ENCODE peak calls at places on chromosomes 1 and 21, in five cellular contexts. L is mammary epithelial cell, Q is H9, R is DND-41, I is fibroblast of lung. V is an unnamed sample.
A peak's percentile ranks its signal among the peaks of the same experiment; 100 is the strongest.

GRCh38 chr1:174005032-174005431 is 17.1 kb downstream of the RC3H1 start:
- DNase-seq in L (peak; percentile 18), Q (no peak), R (no peak), I (peak; percentile 32), V (no peak)

GRCh38 chr1:232853994-232854532 is 48.8 kb downstream of the MAP10 start:
- DNase-seq in L (no peak), Q (no peak), R (no peak), I (peak; percentile 55), V (no peak)

GRCh38 chr1:8169364-8170058 is 143.4 kb upstream of the ERRFI1 start:
- DNase-seq in L (peak; percentile 59), Q (no peak), R (peak; percentile 71), I (peak; percentile 96), V (peak; percentile 79)

GRCh38 chr1:205111354-205111753 is 10.4 kb downstream of the RBBP5 start:
- DNase-seq in L (no peak), Q (no peak), R (no peak), I (no peak), V (no peak)

GRCh38 chr1:200483491-200484143 is 73.8 kb upstream of the ZNF281 start:
- DNase-seq in L (peak; percentile 97), Q (peak; percentile 55), R (no peak), I (peak; percentile 94), V (peak; percentile 94)

GRCh38 chr1:230307213-230307612 is 118.9 kb downstream of the PGBD5 start:
- DNase-seq in L (peak; percentile 19), Q (no peak), R (no peak), I (no peak), V (no peak)

GRCh38 chr1:65691152-65691900 is 101.4 kb upstream of the PDE4B start:
- DNase-seq in L (no peak), Q (no peak), R (no peak), I (no peak), V (no peak)

GRCh38 chr1:22636369-22636768 is at the start of gene C1QA:
- DNase-seq in L (no peak), Q (no peak), R (no peak), I (no peak), V (no peak)

GRCh38 chr1:162732094-162732493 is 58.4 kb upstream of the HSD17B7 start:
- DNase-seq in L (no peak), Q (no peak), R (no peak), I (no peak), V (no peak)

GRCh38 chr21:25735895-25736597 is 1.3 kb downstream of the GABPA start:
- DNase-seq in L (peak; percentile 15), Q (no peak), R (no peak), I (peak; percentile 54), V (peak; percentile 75)

GRCh38 chr1:247373721-247374141 is 42.1 kb upstream of the ZNF496 start:
- DNase-seq in L (peak; percentile 22), Q (peak; percentile 85), R (peak; percentile 58), I (peak; percentile 36), V (peak; percentile 91)

GRCh38 chr1:41048540-41048939 is 27.0 kb upstream of the SLFNL1 start:
- DNase-seq in L (no peak), Q (no peak), R (no peak), I (no peak), V (no peak)

GRCh38 chr1:35574655-35575400 is 1.7 kb downstream of the TFAP2E start:
- DNase-seq in L (no peak), Q (no peak), R (no peak), I (no peak), V (peak; percentile 65)

GRCh38 chr1:35571263-35571662 is 1.9 kb upstream of the TFAP2E start:
- DNase-seq in L (no peak), Q (no peak), R (no peak), I (no peak), V (no peak)

GRCh38 chr1:35572296-35572695 is 818 bp upstream of the TFAP2E start:
- DNase-seq in L (no peak), Q (no peak), R (no peak), I (no peak), V (no peak)

GRCh38 chr1:35573776-35574654 is 901 bp downstream of the TFAP2E start:
- DNase-seq in L (no peak), Q (no peak), R (no peak), I (no peak), V (no peak)

GRCh38 chr1:35573198-35573775 is at the start of gene TFAP2E:
- DNase-seq in L (peak; percentile 41), Q (peak; percentile 67), R (no peak), I (peak; percentile 32), V (peak; percentile 45)
- H3K9ac ChIP-seq in L (no peak within 1 kb of the TSS), Q (no peak within 1 kb of the TSS), R (no peak within 1 kb of the TSS), I (peak within 1 kb of the TSS; percentile 4), V (peak within 1 kb of the TSS; percentile 52)

GRCh38 chr1:103948526-103948925 is 198.8 kb downstream of the AMY1C start:
- DNase-seq in L (no peak), Q (no peak), R (no peak), I (peak; percentile 14), V (peak; percentile 4)
- H3K9ac ChIP-seq in L (no peak overlapping the region), Q (no peak overlapping the region), R (no peak overlapping the region), I (no peak overlapping the region), V (no peak overlapping the region)

DNA sequence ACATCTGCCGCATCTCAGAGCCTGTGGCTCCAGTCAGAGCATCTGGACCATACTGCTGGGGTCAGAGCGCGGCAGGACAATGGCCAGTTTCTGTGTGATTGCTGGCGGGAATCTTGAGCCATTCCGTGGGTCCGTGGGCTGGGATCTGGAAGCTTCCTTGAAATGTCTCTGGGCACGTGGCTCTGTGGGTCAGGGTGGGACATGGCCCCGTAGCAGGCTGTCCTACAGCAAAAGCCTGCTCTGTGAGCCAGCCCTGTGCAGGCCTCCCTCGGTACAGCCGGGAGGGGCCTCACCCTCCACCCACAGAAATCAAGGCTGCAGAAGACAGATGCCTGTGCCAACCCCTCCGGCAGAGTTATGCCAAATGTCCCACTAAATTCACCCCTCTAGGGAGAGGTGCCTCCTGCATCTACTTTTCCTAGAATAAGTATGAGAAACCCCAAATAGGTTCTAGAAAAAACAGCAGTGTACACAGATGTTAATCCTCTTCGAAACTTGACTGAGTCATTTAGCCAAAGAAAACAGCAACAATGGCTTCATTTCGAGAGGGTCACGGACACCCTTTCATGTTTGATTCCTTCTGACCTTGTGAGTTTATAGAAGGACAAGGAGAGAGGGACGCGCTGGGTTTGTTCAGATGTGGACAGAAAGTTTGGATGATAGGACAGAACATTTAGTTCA is 27.8 kb downstream of the COL18A1 start:
- DNase-seq in L (no peak), Q (no peak), R (no peak), I (peak; percentile 85), V (no peak)
- H3K9ac ChIP-seq in L (no peak overlapping the region), Q (no peak overlapping the region), R (no peak overlapping the region), I (no peak overlapping the region), V (no peak overlapping the region)

DNA sequence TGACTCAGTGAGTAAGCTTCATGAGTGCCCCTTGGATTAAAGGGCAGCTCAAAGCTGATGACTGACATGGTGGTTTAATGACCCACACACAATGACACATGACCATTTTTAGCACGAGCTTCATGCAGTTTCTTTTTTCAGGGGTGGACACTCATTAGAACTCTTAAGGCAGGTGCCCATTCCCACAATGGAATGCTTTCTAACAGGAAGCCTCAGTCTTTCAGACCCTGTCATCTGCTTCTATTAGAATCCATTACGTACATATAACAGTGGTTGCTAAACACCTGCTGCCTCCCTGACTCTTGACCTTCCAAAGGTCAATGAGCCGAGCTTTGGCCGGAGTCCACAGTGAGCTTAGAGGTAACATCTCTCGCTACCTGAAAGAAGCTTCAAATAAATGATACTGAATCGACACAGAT is 27.4 kb downstream of the AKNAD1 start:
- DNase-seq in L (peak; percentile 46), Q (no peak), R (no peak), I (peak; percentile 71), V (no peak)
- H3K9ac ChIP-seq in L (no peak overlapping the region), Q (no peak overlapping the region), R (no peak overlapping the region), I (no peak overlapping the region), V (no peak overlapping the region)

GRCh38 chr1:10495475-10495817 is 20.7 kb downstream of the PEX14 start:
- DNase-seq in L (no peak), Q (no peak), R (no peak), I (no peak), V (no peak)
- H3K9ac ChIP-seq in L (peak overlapping the region; percentile 80), Q (no peak overlapping the region), R (peak overlapping the region; percentile 57), I (no peak overlapping the region), V (no peak overlapping the region)

GRCh38 chr1:175494950-175495349 is 248.4 kb downstream of the TNR start:
- DNase-seq in L (no peak), Q (no peak), R (no peak), I (no peak), V (no peak)

GRCh38 chr1:175497501-175497900 is 245.9 kb downstream of the TNR start:
- DNase-seq in L (no peak), Q (no peak), R (no peak), I (no peak), V (peak; percentile 38)

GRCh38 chr1:175493321-175493998 is 249.9 kb downstream of the TNR start:
- DNase-seq in L (no peak), Q (peak; percentile 51), R (no peak), I (no peak), V (no peak)

GRCh38 chr1:175498002-175498401 is 245.4 kb downstream of the TNR start:
- DNase-seq in L (peak; percentile 40), Q (no peak), R (no peak), I (peak; percentile 27), V (peak; percentile 13)

GRCh38 chr1:175493999-175494336 is 249.4 kb downstream of the TNR start:
- DNase-seq in L (no peak), Q (peak; percentile 41), R (no peak), I (no peak), V (no peak)
- H3K9ac ChIP-seq in L (no peak overlapping the region), Q (no peak overlapping the region), R (no peak overlapping the region), I (no peak overlapping the region), V (no peak overlapping the region)

V was measured in mesendoderm.